ENCODE peak calls at places on chromosomes 5 and 9, in ten cellular contexts. Z, A, H, D, C, K, N, E, F and O are unnamed samples. For H3K27me3, the result is how much of the 10 kb centered on the place peaks cover.

GRCh38 chr9:114278881-114279570 is 43.9 kb upstream of the ORM1 start:
- DNase-seq in D (no peak), F (no peak), N (no peak), K (peak), Z (peak), C (peak), H (no peak), A (no peak), E (no peak), O (peak)

GRCh38 chr5:142087920-142088679 is 20.5 kb upstream of the NDFIP1 start:
- DNase-seq in H (no peak), F (no peak), N (no peak), C (no peak), K (no peak), Z (no peak), A (no peak), E (no peak), D (no peak), O (no peak)

GRCh38 chr5:41869150-41869738 is 981 bp downstream of the OXCT1 start:
- DNase-seq in H (no peak), D (peak), E (no peak), N (no peak), Z (peak), A (peak), F (no peak), K (no peak), C (peak), O (peak)

GRCh38 chr5:79990205-79990597 is 861 bp downstream of the MTX3 start:
- DNase-seq in C (no peak), F (no peak), K (no peak), D (no peak), A (no peak), N (no peak), Z (no peak), E (no peak), H (no peak), O (no peak)

GRCh38 chr9:1267141-1267570 is 217.0 kb downstream of the DMRT2 start:
- DNase-seq in D (no peak), Z (no peak), E (no peak), N (no peak), A (no peak), K (no peak), F (no peak), H (no peak), C (no peak), O (no peak)

GRCh38 chr5:94508421-94509148 is 109.8 kb downstream of the KIAA0825 start:
- DNase-seq in C (no peak), E (no peak), A (no peak), Z (no peak), D (no peak), F (no peak), K (no peak), H (no peak), N (no peak), O (no peak)

GRCh38 chr9:89984214-89984613 is 379.4 kb downstream of the GADD45G start:
- DNase-seq in C (no peak), K (peak), H (no peak), E (no peak), D (no peak), A (no peak), N (no peak), F (no peak), Z (no peak), O (no peak)

GRCh38 chr5:5523066-5523505 is 100.6 kb downstream of the ICE1 start:
- DNase-seq in H (no peak), K (no peak), D (no peak), F (no peak), N (no peak), C (no peak), A (no peak), E (no peak), Z (no peak), O (no peak)

GRCh38 chr9:134130503-134131375 is 5.1 kb upstream of the WDR5 start:
- DNase-seq in H (no peak), A (no peak), D (no peak), C (peak), F (no peak), N (no peak), E (peak), K (no peak), Z (peak), O (peak)

GRCh38 chr5:43074987-43075318 is 34.8 kb upstream of the ANXA2R start:
- DNase-seq in F (no peak), H (no peak), A (no peak), N (no peak), D (no peak), E (no peak), Z (no peak), C (no peak), K (no peak), O (no peak)

GRCh38 chr5:66717455-66718373 is 121.5 kb downstream of the MAST4 start:
- DNase-seq in N (no peak), K (no peak), D (no peak), F (no peak), C (no peak), E (no peak), A (no peak), H (no peak), Z (no peak), O (no peak)

GRCh38 chr9:71737455-71737854 is 30.9 kb downstream of the CEMIP2 start:
- DNase-seq in C (no peak), N (no peak), H (no peak), Z (no peak), F (no peak), D (peak), A (no peak), E (peak), K (no peak), O (no peak)

GRCh38 chr9:79193506-79194223 is 378.1 kb upstream of the TLE4 start:
- DNase-seq in H (no peak), Z (no peak), A (no peak), C (no peak), E (no peak), F (no peak), N (no peak), D (no peak), K (no peak), O (no peak)

GRCh38 chr5:63524281-63524680 is 438.0 kb downstream of the HTR1A start:
- DNase-seq in D (no peak), F (no peak), C (no peak), Z (no peak), N (no peak), A (no peak), E (no peak), K (no peak), H (no peak), O (no peak)

GRCh38 chr5:15522141-15522540 is 22.2 kb downstream of the FBXL7 start:
- DNase-seq in D (no peak), C (no peak), N (no peak), E (no peak), Z (no peak), A (no peak), F (no peak), H (no peak), K (peak), O (no peak)

GRCh38 chr5:78512440-78512839 is 136.1 kb downstream of the LHFPL2 start:
- DNase-seq in Z (no peak), H (no peak), N (no peak), D (no peak), A (no peak), F (no peak), K (no peak), E (no peak), C (no peak), O (no peak)
- H3K4me3 ChIP-seq in Z (no peak), H (no peak), N (no peak), D (no peak), A (no peak), F (no peak), K (no peak), E (no peak), C (no peak), O (no peak)

GRCh38 chr9:37002036-37002412 is 32.0 kb downstream of the PAX5 start:
- DNase-seq in F (no peak), K (no peak), A (no peak), E (no peak), C (no peak), D (no peak), Z (no peak), N (no peak), H (no peak), O (no peak)
- H3K27me3 ChIP-seq in F (under half), K (half or more), A (under half), E (under half), C (under half), D (under half), Z (under half), N (under half), H (under half), O (under half)

DNA sequence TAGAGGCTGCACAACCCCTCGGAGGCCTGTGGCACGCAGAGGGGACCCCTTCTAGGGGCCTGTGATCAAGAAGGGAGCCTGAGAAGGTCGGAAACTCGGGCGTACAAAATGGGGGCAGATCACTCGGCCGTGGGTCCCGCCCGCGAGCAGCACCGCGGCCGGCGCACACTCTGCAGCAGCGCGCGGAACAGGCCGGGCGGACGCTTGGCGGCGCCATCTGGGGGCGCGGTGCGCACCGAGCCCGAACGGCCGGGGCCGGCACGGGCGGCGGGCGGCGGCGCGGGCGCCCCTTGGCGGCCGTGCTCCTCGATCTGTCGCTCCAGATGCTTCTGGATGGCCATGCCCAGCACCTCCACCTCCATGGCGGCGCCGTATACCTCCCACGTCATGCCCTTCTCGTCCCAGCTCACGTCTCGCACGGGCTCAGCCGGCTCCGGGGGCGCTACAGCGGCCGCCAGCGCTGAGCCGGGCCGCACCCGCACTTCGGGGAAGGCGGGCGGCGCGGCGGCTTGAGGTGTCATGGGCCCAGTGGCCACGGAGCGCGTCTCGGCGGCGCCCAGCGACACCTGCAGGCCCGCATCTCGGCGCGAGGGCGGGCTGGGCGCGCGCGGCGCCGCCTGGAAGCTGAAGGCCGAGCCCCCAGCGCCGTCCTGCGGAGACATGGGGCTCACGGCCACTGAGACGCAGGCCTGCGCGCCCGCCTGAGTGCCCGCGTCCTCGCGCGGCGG is 13.1 kb downstream of the GPRIN1 start:
- DNase-seq in K (no peak), A (no peak), E (peak), C (no peak), F (no peak), N (peak), H (no peak), D (peak), Z (no peak), O (peak)
- H3K4me3 ChIP-seq in K (peak), A (no peak), E (no peak), C (peak), F (peak), N (peak), H (no peak), D (peak), Z (no peak), O (no peak)

GRCh38 chr9:24132244-24132643 is 306.2 kb upstream of the ELAVL2 start:
- DNase-seq in E (no peak), H (no peak), Z (no peak), C (no peak), A (no peak), K (no peak), N (no peak), D (no peak), F (no peak), O (no peak)

GRCh38 chr9:24127519-24127918 is 301.5 kb upstream of the ELAVL2 start:
- DNase-seq in C (no peak), K (no peak), D (no peak), A (no peak), N (no peak), F (no peak), E (no peak), Z (no peak), H (no peak), O (no peak)
- H3K27me3 ChIP-seq in C (under half), K (under half), D (under half), A (under half), N (under half), F (under half), E (under half), Z (under half), H (under half), O (under half)

GRCh38 chr9:136643596-136644342 is 18.9 kb upstream of the EGFL7 start:
- DNase-seq in N (no peak), C (no peak), A (no peak), E (no peak), H (no peak), F (no peak), Z (no peak), D (no peak), K (no peak), O (no peak)
- H3K4me3 ChIP-seq in N (no peak), C (no peak), A (peak), E (no peak), H (peak), F (peak), Z (peak), D (peak), K (no peak), O (no peak)

GRCh38 chr9:116287721-116288120 is 134.1 kb downstream of the PAPPA start:
- DNase-seq in E (no peak), H (no peak), D (no peak), C (no peak), F (no peak), K (peak), Z (no peak), N (no peak), A (no peak), O (no peak)
- H3K27me3 ChIP-seq in E (under half), H (under half), D (under half), C (under half), F (under half), K (under half), Z (under half), N (under half), A (under half), O (under half)